ENCODE peak calls at places on chromosomes 3 and 15, in six cellular contexts. W, B, P, Q, N and G are unnamed samples.

GRCh38 chr3:123157598-123158287 is 44.0 kb upstream of the SEC22A start:
- DNase-seq in W (no peak), B (peak; percentile 72), P (no peak), Q (no peak), N (no peak), G (no peak)

GRCh38 chr3:142288032-142288638 is 62.8 kb upstream of the GK5 start:
- DNase-seq in W (no peak), B (no peak), P (peak; percentile 53), Q (no peak), N (no peak), G (no peak)

GRCh38 chr3:61442696-61443095 is 118.7 kb upstream of the PTPRG start:
- DNase-seq in W (no peak), B (no peak), P (no peak), Q (no peak), N (no peak), G (no peak)

GRCh38 chr3:132721479-132722164 is 587 bp downstream of the NPHP3 start:
- DNase-seq in W (peak; percentile 60), B (peak; percentile 59), P (peak; percentile 82), Q (no peak), N (no peak), G (no peak)

GRCh38 chr3:170021083-170021482 is 16.7 kb upstream of the GPR160 start:
- DNase-seq in W (no peak), B (no peak), P (peak; percentile 56), Q (no peak), N (no peak), G (no peak)

GRCh38 chr15:55789066-55789660 is 46.2 kb upstream of the PRTG start:
- DNase-seq in W (peak; percentile 67), B (no peak), P (peak; percentile 87), Q (no peak), N (no peak), G (no peak)

GRCh38 chr3:18382760-18383369 is 42.3 kb downstream of the SATB1 start:
- DNase-seq in W (no peak), B (no peak), P (peak; percentile 17), Q (no peak), N (no peak), G (no peak)

GRCh38 chr3:47612178-47612577 is 33.5 kb upstream of the CSPG5 start:
- DNase-seq in W (peak; percentile 9), B (no peak), P (no peak), Q (no peak), N (no peak), G (no peak)

GRCh38 chr3:195384952-195385351 is 57.9 kb downstream of the ACAP2 start:
- DNase-seq in W (no peak), B (no peak), P (no peak), Q (no peak), N (no peak), G (no peak)

GRCh38 chr3:99895706-99896441 is 78.2 kb downstream of the CMSS1 start:
- DNase-seq in W (peak; percentile 11), B (peak; percentile 82), P (no peak), Q (peak; percentile 59), N (no peak), G (peak; percentile 65)

GRCh38 chr15:40340038-40340739 is 550 bp downstream of the CCDC9B start:
- DNase-seq in W (no peak), B (no peak), P (no peak), Q (no peak), N (peak; percentile 74), G (no peak)

GRCh38 chr3:146746190-146746589 is 141.0 kb upstream of the PLSCR5 start:
- DNase-seq in W (no peak), B (no peak), P (no peak), Q (no peak), N (no peak), G (no peak)

GRCh38 chr15:72944565-72944964 is 107.7 kb upstream of the NEO1 start:
- DNase-seq in W (no peak), B (no peak), P (no peak), Q (no peak), N (no peak), G (no peak)

GRCh38 chr15:100338971-100339444 is 2.8 kb downstream of the ADAMTS17 start:
- DNase-seq in W (peak; percentile 16), B (peak; percentile 30), P (peak; percentile 89), Q (peak; percentile 38), N (peak; percentile 72), G (no peak)
- TF ChIP-seq POLR2AphosphoS5 in W (no peak), B (no peak), P (no peak), Q (no peak), N (no peak), G (no peak)

GRCh38 chr3:159711560-159712333 is 276.9 kb upstream of the IL12A start:
- DNase-seq in W (no peak), B (no peak), P (no peak), Q (no peak), N (peak; percentile 16), G (peak; percentile 54)
- TF ChIP-seq REST in W (no peak), B (no peak), P (no peak), Q (no peak), N (no peak), G (no peak)

DNA sequence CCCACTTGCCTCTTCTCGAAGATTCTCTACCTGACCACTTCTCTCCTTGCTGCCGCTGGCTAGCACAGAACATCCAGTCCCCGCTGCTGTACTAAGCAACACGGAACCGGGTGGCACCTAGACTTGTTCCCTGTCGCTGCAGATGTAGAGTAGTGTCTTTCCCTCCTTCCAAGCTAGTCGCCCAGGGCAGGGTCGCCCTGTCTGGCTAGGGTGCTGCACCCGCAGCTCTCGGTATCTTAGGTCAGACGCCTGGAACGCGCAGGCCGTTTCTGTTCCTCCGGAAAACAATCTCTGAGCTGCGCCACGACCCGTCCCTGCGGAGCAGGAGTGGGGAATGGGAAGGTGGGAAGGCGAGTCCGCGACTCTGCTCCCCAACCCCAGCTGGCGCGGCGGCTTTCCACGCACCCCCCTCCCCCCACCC is 758 bp upstream of the SNX33 start:
- DNase-seq in W (peak; percentile 38), B (no peak), P (peak; percentile 32), Q (no peak), N (no peak), G (no peak)
- TF ChIP-seq POLR2AphosphoS5 in W (no peak), B (no peak), P (no peak), Q (no peak), N (no peak), G (no peak)

GRCh38 chr15:44216958-44217357 is 21.9 kb upstream of the FRMD5 start:
- DNase-seq in W (no peak), B (no peak), P (no peak), Q (no peak), N (no peak), G (no peak)
- TF ChIP-seq REST in W (no peak), B (no peak), P (no peak), Q (no peak), N (no peak), G (no peak)

DNA sequence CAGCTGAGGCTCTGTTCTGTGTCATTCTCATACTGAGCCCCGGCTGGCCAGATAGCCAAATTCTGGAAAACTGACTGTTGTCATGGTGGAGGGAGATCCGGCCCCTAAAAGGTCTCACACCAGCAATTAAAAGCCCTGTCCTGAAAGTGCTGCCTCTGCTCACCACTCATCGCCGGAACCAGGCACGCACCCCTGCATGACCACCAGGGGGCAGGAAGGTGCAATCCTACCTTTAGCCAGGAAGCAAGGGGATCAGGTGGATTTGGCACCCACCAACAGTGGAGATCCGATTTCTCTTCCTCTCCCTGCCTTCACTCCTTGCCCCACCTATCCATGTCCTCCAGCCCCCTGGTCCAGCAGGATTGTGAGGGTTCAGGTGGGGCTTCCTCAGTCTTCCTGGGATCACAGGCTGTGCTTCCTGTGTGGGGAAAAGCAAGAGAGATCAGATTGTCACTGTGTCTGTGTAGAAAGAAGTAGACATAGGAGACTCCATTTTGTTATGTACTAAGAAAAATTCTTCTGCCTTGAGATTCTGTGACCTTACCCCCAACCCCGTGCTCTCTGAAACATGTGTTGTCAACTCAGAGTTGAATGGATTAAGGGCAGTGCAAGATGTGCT is 16.1 kb upstream of the CACNA2D2 start:
- DNase-seq in W (peak; percentile 80), B (peak; percentile 41), P (peak; percentile 89), Q (peak; percentile 27), N (peak; percentile 79), G (peak; percentile 42)
- TF ChIP-seq POLR2AphosphoS5 in W (no peak), B (no peak), P (no peak), Q (no peak), N (no peak), G (no peak)

DNA sequence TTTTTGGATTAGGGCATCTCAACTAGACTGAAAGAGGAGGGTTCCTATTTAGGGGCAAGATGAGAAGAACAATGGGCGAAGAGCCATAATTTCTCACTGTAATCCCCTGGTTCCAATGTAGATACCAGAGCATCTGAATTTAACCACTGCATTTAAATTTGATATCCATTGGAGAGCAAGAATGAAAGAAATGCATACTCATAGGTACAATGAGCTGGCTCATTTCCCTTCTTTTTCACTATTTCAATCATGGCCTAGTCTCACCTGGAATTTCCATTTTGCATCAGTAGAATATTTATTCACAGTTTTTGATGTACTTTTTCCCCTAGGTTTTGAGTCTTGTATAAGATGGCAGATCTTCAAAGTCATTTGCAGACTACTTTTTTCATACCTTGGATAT is 13.8 kb downstream of the EPHB1 start:
- DNase-seq in W (no peak), B (no peak), P (no peak), Q (no peak), N (no peak), G (no peak)
- TF ChIP-seq REST in W (no peak), B (no peak), P (no peak), Q (no peak), N (no peak), G (no peak)

GRCh38 chr3:15636028-15636709 is 34.6 kb downstream of the BTD start:
- DNase-seq in W (no peak), B (no peak), P (no peak), Q (peak; percentile 36), N (no peak), G (no peak)

GRCh38 chr3:15633159-15633558 is 31.6 kb downstream of the BTD start:
- DNase-seq in W (no peak), B (no peak), P (peak; percentile 37), Q (no peak), N (no peak), G (no peak)

GRCh38 chr3:15637131-15637951 is 35.8 kb downstream of the BTD start:
- DNase-seq in W (no peak), B (no peak), P (no peak), Q (no peak), N (peak; percentile 33), G (no peak)

GRCh38 chr3:15633766-15634588 is 32.4 kb downstream of the BTD start:
- DNase-seq in W (no peak), B (no peak), P (no peak), Q (no peak), N (peak; percentile 26), G (no peak)

GRCh38 chr3:15634671-15635661 is 33.4 kb downstream of the BTD start:
- DNase-seq in W (no peak), B (no peak), P (no peak), Q (no peak), N (peak; percentile 33), G (no peak)
- TF ChIP-seq POLR2AphosphoS5 in W (no peak), B (no peak), P (no peak), Q (no peak), N (peak; percentile 91), G (no peak)

DNA sequence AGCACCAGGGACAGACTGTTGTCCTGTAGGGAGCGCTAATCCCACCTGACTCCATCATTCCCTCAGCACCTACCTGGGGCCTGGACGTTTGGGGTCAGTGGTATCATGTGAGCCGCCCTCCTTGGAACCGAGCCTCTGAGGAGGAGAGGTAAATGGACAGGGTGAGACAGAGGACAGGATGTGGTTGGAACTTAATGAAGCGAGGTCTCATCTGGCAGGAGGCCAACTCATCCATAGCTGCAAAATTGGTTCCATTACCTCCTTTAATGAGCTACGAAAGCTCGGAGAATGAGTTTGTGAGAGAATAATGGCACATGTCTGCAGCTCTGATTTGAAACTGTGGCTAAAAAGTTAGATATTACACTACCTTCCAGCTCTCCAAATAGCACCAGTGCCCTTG is 14.0 kb downstream of the MAPKAPK3 start:
- DNase-seq in W (peak; percentile 11), B (no peak), P (no peak), Q (no peak), N (no peak), G (no peak)
- TF ChIP-seq REST in W (no peak), B (no peak), P (no peak), Q (no peak), N (no peak), G (no peak)